ENCODE peak calls at places on chromosomes 12 and 14, in four cellular contexts. U is activated CD4-positive, alpha-beta T cell treated with anti-CD3 and anti-CD28 coated beads for 24 hours; O is GM04504; A is neuronal stem cell. Q is an unnamed sample.

GRCh38 chr12:7959278-7960063 is 23.5 kb upstream of the SLC2A3 start:
- DNase-seq in U (no peak), O (no peak), A (peak), Q (peak)

GRCh38 chr12:62537544-62537943 is 70.9 kb downstream of the MON2 start:
- DNase-seq in U (no peak), O (peak), A (no peak), Q (no peak)

GRCh38 chr12:118302053-118302452 is 70.7 kb downstream of the TAOK3 start:
- DNase-seq in U (no peak), O (peak), A (no peak), Q (peak)

GRCh38 chr12:99137124-99137845 is 492.2 kb downstream of the APAF1 start:
- DNase-seq in U (no peak), O (no peak), A (no peak), Q (peak)

GRCh38 chr12:82867782-82868505 is 181.2 kb downstream of the TMTC2 start:
- DNase-seq in U (no peak), O (no peak), A (no peak), Q (no peak)

GRCh38 chr14:64541261-64541970 is 875 bp downstream of the HSPA2 start:
- DNase-seq in U (no peak), O (no peak), A (no peak), Q (peak)

GRCh38 chr12:75923964-75924666 is 107.5 kb downstream of the PHLDA1 start:
- DNase-seq in U (no peak), O (no peak), A (no peak), Q (no peak)

GRCh38 chr12:58922849-58923248 is 2.5 kb upstream of the LRIG3 start:
- DNase-seq in U (no peak), O (no peak), A (no peak), Q (no peak)

GRCh38 chr12:56916996-56917333 is 17.2 kb downstream of the SDR9C7 start:
- DNase-seq in U (no peak), O (no peak), A (no peak), Q (no peak)

GRCh38 chr12:75650989-75651695 is 139.7 kb upstream of the KRR1 start:
- DNase-seq in U (no peak), O (no peak), A (no peak), Q (no peak)

GRCh38 chr12:29921307-29921706 is 137.6 kb upstream of the TMTC1 start:
- DNase-seq in U (no peak), O (no peak), A (no peak), Q (no peak)

GRCh38 chr14:67428501-67429031 is 16.6 kb upstream of the PLEK2 start:
- DNase-seq in U (no peak), O (peak), A (no peak), Q (peak)

GRCh38 chr14:70567791-70568190 is 32.7 kb downstream of the MED6 start:
- DNase-seq in U (no peak), O (peak), A (no peak), Q (peak)

GRCh38 chr12:105454688-105455087 is 124.2 kb downstream of the C12orf75 start:
- DNase-seq in U (no peak), O (no peak), A (no peak), Q (no peak)

GRCh38 chr14:102925646-102926045 is 3.2 kb downstream of the AMN start:
- DNase-seq in U (no peak), O (no peak), A (no peak), Q (no peak)

GRCh38 chr12:27732281-27732680 is 21.6 kb downstream of the MRPS35 start:
- DNase-seq in U (no peak), O (no peak), A (no peak), Q (no peak)

GRCh38 chr14:92693998-92694780 is 54.2 kb downstream of the LGMN start:
- DNase-seq in U (no peak), O (no peak), A (no peak), Q (no peak)

GRCh38 chr12:69074559-69075349 is 141.8 kb upstream of the CPM start:
- DNase-seq in U (no peak), O (no peak), A (no peak), Q (no peak)

GRCh38 chr14:96162741-96163140 is 41.9 kb upstream of the BDKRB2 start:
- DNase-seq in U (no peak), O (no peak), A (no peak), Q (no peak)

GRCh38 chr12:54016478-54016964 is 7.7 kb downstream of the HOXC8 start:
- DNase-seq in U (no peak), O (peak), A (no peak), Q (no peak)

GRCh38 chr12:94956936-94957464 is 46.5 kb downstream of the NDUFA12 start:
- DNase-seq in U (no peak), O (no peak), A (no peak), Q (no peak)

GRCh38 chr12:121533391-121534090 is 47.3 kb downstream of the KDM2B start:
- DNase-seq in U (no peak), O (no peak), A (no peak), Q (no peak)

GRCh38 chr12:57230381-57231155 is 1.1 kb downstream of the SHMT2 start:
- DNase-seq in U (no peak), O (no peak), A (no peak), Q (no peak)

GRCh38 chr12:56296207-56296785 is 3.8 kb downstream of the CS start:
- DNase-seq in U (no peak), O (no peak), A (no peak), Q (no peak)

GRCh38 chr12:103547929-103548328 is 39.1 kb upstream of the STAB2 start:
- DNase-seq in U (no peak), O (no peak), A (no peak), Q (no peak)

GRCh38 chr12:94994312-94994711 is 9.2 kb downstream of the NDUFA12 start:
- DNase-seq in U (no peak), O (peak), A (no peak), Q (no peak)